ENCODE peak calls at places on chromosomes 7 and 10, in seven cellular contexts. Z, I, N, M, G, V and F are unnamed samples.

GRCh38 chr7:28688651-28689050 is 269.5 kb downstream of the TRIL start:
- DNase-seq in G (no peak), Z (no peak), N (no peak), M (no peak), I (no peak), V (no peak), F (no peak)

GRCh38 chr10:13788701-13789447 is 202.1 kb downstream of the PRPF18 start:
- DNase-seq in Z (no peak), I (peak), N (no peak), M (peak), V (peak), G (peak), F (no peak)

GRCh38 chr10:48945441-48946143 is 6.0 kb upstream of the LRRC18 start:
- DNase-seq in I (no peak), G (no peak), Z (no peak), V (no peak), N (no peak), M (no peak), F (no peak)

GRCh38 chr10:86556933-86557649 is 35.5 kb upstream of the WAPL start:
- DNase-seq in G (no peak), M (no peak), V (no peak), N (no peak), I (no peak), Z (no peak), F (no peak)

GRCh38 chr7:157932498-157933218 is 595.9 kb downstream of the DNAJB6 start:
- DNase-seq in M (no peak), N (peak), V (peak), G (no peak), Z (peak), I (no peak), F (peak)

GRCh38 chr7:65265959-65266519 is 107.6 kb upstream of the ZNF92 start:
- DNase-seq in I (no peak), M (no peak), G (no peak), N (no peak), V (no peak), Z (no peak), F (no peak)

GRCh38 chr7:122018032-122018431 is 126.0 kb downstream of the AASS start:
- DNase-seq in G (no peak), V (no peak), M (no peak), I (no peak), N (no peak), Z (no peak), F (no peak)

GRCh38 chr7:20358106-20358505 is 27.4 kb downstream of the ITGB8 start:
- DNase-seq in N (no peak), Z (no peak), G (no peak), M (no peak), V (no peak), I (no peak), F (no peak)

GRCh38 chr10:119165171-119166110 is at the start of gene SFXN4:
- DNase-seq in V (peak), I (peak), N (peak), Z (no peak), G (peak), M (peak), F (peak)

GRCh38 chr7:158818325-158819213 is 10.7 kb downstream of the ESYT2 start:
- DNase-seq in G (peak), I (peak), M (peak), V (peak), Z (peak), N (peak), F (peak)

GRCh38 chr10:78658645-78659632 is 409.8 kb upstream of the ZMIZ1 start:
- DNase-seq in V (no peak), N (no peak), I (no peak), Z (no peak), M (no peak), G (no peak), F (peak)

GRCh38 chr10:12448729-12449391 is 99.5 kb downstream of the CAMK1D start:
- DNase-seq in Z (peak), N (peak), M (peak), I (peak), V (no peak), G (peak), F (peak)

GRCh38 chr10:24360286-24361127 is 151.6 kb downstream of the KIAA1217 start:
- DNase-seq in N (peak), I (no peak), G (peak), M (peak), V (peak), Z (peak), F (no peak)

GRCh38 chr10:75525067-75525466 is 93.6 kb downstream of the LRMDA start:
- DNase-seq in Z (no peak), I (no peak), M (no peak), G (no peak), N (no peak), V (no peak), F (no peak)

GRCh38 chr10:17256627-17257026 is 28.6 kb downstream of the VIM start:
- DNase-seq in N (no peak), M (no peak), V (no peak), I (no peak), Z (no peak), G (no peak), F (no peak)

GRCh38 chr10:68082815-68083395 is 7.8 kb upstream of the HERC4 start:
- DNase-seq in Z (no peak), V (no peak), G (no peak), N (no peak), I (no peak), M (no peak), F (no peak)

GRCh38 chr7:55205124-55205955 is 159.8 kb upstream of the LANCL2 start:
- DNase-seq in M (no peak), G (no peak), Z (no peak), N (no peak), V (no peak), I (no peak), F (no peak)
- H3K27ac ChIP-seq in M (no peak), G (no peak), Z (no peak), N (no peak), V (no peak), I (no peak), F (no peak)

DNA sequence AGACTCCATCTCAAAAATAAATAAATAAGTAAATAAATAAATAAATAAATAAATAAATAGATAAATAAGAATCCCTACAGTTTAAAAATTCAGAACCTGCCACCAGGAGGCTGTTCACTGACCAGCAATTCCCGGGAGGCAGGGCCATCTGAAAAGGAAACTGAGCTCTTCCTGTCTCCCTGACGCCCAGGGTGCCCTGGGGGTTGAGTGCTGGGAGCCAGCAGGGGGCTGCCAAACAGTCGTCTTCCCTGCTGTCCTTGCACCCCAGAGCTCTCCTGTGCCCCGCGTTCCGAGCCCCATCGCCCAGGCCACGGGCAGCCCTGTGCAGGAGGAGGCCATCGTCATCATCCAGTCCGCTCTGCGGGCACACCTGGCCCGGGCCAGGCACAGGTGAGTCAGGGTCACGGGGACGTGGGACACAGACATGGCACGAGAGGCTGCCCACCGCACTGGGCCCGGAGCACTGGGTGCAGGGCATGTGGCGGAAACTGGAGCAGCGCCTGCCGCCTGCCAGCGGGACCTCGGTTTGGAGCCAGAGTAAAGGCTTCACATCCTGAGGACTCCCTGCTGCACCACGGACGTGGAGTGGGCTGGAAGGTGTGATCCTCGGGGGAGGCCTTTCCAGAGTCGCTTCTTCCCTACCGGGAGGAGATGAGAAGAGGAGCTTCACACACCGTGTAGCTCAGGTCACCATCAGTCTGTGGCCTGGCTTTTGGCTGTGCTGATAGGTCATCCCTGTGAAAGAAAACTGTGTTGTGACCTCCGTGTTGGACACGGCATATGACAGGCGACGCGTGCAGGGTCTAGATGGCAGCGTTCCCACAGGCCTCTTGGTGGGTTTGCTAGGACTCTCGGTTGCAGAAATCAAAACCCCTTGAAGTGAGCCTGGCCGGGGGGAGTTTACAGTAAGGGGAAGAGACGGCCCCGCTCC is 25.9 kb upstream of the TTYH3 start:
- DNase-seq in G (no peak), M (no peak), V (no peak), N (no peak), Z (no peak), I (no peak), F (no peak)
- H3K4me3 ChIP-seq in G (no peak), M (no peak), V (no peak), N (no peak), Z (no peak), I (no peak), F (no peak)

DNA sequence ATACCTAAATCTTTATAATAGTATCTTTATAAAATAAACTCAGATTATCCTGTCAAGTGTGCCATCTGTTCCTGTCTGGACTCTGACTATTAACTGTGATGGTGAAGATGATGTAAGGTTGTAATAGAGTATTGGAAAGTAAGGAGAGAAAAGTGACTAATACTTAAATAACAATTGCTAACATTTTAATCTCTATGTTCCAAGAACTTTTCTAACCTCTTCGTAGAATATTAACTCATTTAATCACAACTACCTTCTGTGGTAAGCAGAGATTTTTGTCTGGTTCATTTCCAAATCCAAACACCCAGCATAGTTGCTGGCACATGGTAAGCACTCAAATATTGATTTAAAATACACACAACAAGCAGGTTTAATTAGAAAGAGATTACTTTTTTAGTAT is 2.5 kb downstream of the TNPO3 start:
- DNase-seq in I (no peak), V (no peak), Z (no peak), M (no peak), N (no peak), G (no peak), F (no peak)
- H3K27ac ChIP-seq in I (no peak), V (no peak), Z (peak), M (no peak), N (no peak), G (no peak), F (no peak)

GRCh38 chr7:70736715-70737460 is 395.1 kb upstream of the GALNT17 start:
- DNase-seq in M (no peak), V (no peak), G (peak), I (no peak), Z (no peak), N (no peak), F (no peak)
- H3K4me3 ChIP-seq in M (peak), V (no peak), G (peak), I (no peak), Z (peak), N (no peak), F (no peak)

DNA sequence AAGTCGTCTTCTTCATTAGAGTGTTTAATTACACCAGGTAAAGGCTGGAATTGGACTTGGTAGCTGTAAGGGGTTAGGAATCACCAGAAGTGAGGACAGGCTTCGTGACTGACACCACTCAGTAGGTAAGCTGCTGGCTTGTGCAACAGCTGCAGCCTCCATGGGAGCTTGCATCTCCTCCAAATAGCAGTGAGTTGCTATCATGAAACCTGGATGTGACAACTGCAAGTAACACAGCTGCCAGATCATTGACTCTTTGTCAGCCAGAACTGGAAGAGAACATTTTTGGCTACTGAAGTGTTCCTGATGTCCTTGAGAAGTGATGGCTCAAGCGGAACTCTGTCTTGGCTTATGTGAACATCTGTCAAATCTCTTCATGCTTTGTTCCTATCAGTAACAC is 64.1 kb upstream of the MSRB2 start:
- DNase-seq in N (no peak), M (no peak), G (no peak), V (no peak), Z (no peak), I (no peak), F (no peak)
- H3K27ac ChIP-seq in N (no peak), M (no peak), G (no peak), V (no peak), Z (no peak), I (no peak), F (no peak)

DNA sequence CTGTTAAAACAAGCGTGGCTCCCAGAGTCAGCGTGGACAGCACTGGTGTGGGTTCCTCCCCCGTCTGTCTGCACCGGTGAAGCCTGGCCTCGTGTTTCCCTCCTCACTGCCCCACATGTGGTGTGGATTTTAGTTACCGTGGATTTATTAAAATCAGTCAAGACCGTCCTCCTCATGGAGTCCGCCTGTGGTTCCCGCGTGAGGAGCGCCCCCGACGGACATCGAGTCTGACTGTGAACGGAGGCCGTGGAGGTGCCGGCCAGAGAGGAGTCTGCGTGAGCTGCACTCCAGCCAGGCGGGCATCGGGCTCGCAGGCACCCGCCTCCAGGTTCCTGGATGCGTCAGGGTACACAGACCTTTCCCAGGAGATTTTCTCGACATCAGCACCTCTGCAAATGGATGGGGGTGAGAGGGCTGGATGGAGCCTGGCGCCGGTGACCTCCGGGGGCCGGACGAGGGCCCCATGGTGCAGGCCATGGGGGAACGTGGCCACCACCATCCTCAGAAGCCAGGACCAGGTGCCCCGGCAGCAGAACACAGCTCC is 26.3 kb upstream of the UTF1 start:
- DNase-seq in I (no peak), G (no peak), V (no peak), N (no peak), Z (no peak), M (no peak), F (no peak)
- H3K4me3 ChIP-seq in I (no peak), G (no peak), V (no peak), N (no peak), Z (no peak), M (no peak), F (no peak)

GRCh38 chr7:149497467-149498261 is at the start of gene ZNF746:
- DNase-seq in I (peak), V (peak), M (peak), Z (no peak), N (peak), G (peak), F (peak)
- H3K27ac ChIP-seq in I (peak), V (peak), M (peak), Z (peak), N (peak), G (peak), F (peak)

GRCh38 chr10:94150541-94151184 is 156.9 kb downstream of the PLCE1 start:
- DNase-seq in N (no peak), Z (no peak), V (peak), G (no peak), I (no peak), M (no peak), F (no peak)

GRCh38 chr10:94155722-94156271 is 162.1 kb downstream of the PLCE1 start:
- DNase-seq in Z (no peak), I (no peak), G (no peak), V (no peak), M (no peak), N (no peak), F (no peak)
- H3K4me3 ChIP-seq in Z (no peak), I (no peak), G (no peak), V (no peak), M (no peak), N (no peak), F (no peak)

GRCh38 chr10:90112681-90113080 is 411.3 kb downstream of the KIF20B start:
- DNase-seq in M (no peak), G (no peak), Z (no peak), V (no peak), N (no peak), I (no peak), F (no peak)
- H3K27ac ChIP-seq in M (no peak), G (no peak), Z (no peak), V (no peak), N (peak), I (no peak), F (no peak)